ENCODE peak calls at places on chromosome 11, in seven cellular contexts. N, P, B, R, A, Z and X are unnamed samples. For H3K4me1, the result is how much of the 10 kb centered on the place peaks cover.

GRCh38 chr11:126452256-126452655 is 96.8 kb downstream of the ST3GAL4 start:
- DNase-seq in N (no peak), P (no peak), B (no peak), R (no peak), A (no peak), Z (no peak), X (no peak)

GRCh38 chr11:26478710-26479109 is 93.4 kb downstream of the MUC15 start:
- DNase-seq in N (no peak), P (no peak), B (no peak), R (no peak), A (no peak), Z (no peak), X (no peak)

GRCh38 chr11:61198391-61198790 is 4.9 kb upstream of the PGA3 start:
- DNase-seq in N (no peak), P (no peak), B (no peak), R (no peak), A (no peak), Z (no peak), X (no peak)

GRCh38 chr11:122202161-122202950 is 86.3 kb upstream of the BLID start:
- DNase-seq in N (no peak), P (peak), B (no peak), R (peak), A (no peak), Z (no peak), X (no peak)

GRCh38 chr11:79362821-79363220 is 78.0 kb downstream of the TENM4 start:
- DNase-seq in N (no peak), P (no peak), B (no peak), R (peak), A (no peak), Z (no peak), X (no peak)

GRCh38 chr11:3995307-3995706 is 99.3 kb upstream of the RRM1 start:
- DNase-seq in N (no peak), P (no peak), B (no peak), R (no peak), A (no peak), Z (no peak), X (no peak)

GRCh38 chr11:107916671-107917241 is 11.5 kb upstream of the RAB39A start:
- DNase-seq in N (no peak), P (peak), B (no peak), R (peak), A (peak), Z (no peak), X (no peak)

GRCh38 chr11:111737877-111738205 is 28.3 kb downstream of the PPP2R1B start:
- DNase-seq in N (no peak), P (no peak), B (no peak), R (no peak), A (no peak), Z (no peak), X (no peak)

GRCh38 chr11:78391424-78391823 is 26.2 kb downstream of the GAB2 start:
- DNase-seq in N (no peak), P (no peak), B (no peak), R (no peak), A (no peak), Z (no peak), X (no peak)

GRCh38 chr11:34427171-34427805 is 11.4 kb upstream of the CAT start:
- DNase-seq in N (no peak), P (no peak), B (no peak), R (peak), A (no peak), Z (no peak), X (no peak)

GRCh38 chr11:69156673-69157155 is 979 bp downstream of the SMIM38 start:
- DNase-seq in N (no peak), P (peak), B (peak), R (no peak), A (no peak), Z (no peak), X (no peak)

GRCh38 chr11:82978422-82979099 is 77.0 kb downstream of the DDIAS start:
- DNase-seq in N (no peak), P (no peak), B (no peak), R (peak), A (no peak), Z (no peak), X (no peak)

GRCh38 chr11:102924851-102925380 is 30.6 kb downstream of the MMP13 start:
- DNase-seq in N (no peak), P (no peak), B (no peak), R (peak), A (no peak), Z (no peak), X (no peak)

GRCh38 chr11:17573526-17573925 is 26.5 kb downstream of the OTOG start:
- DNase-seq in N (no peak), P (no peak), B (no peak), R (no peak), A (no peak), Z (no peak), X (no peak)

GRCh38 chr11:22031791-22032190 is 161.1 kb upstream of the ANO5 start:
- DNase-seq in N (no peak), P (no peak), B (no peak), R (no peak), A (no peak), Z (no peak), X (no peak)

GRCh38 chr11:75667268-75667830 is 1.5 kb downstream of the MAP6 start:
- DNase-seq in N (no peak), P (no peak), B (peak), R (peak), A (no peak), Z (no peak), X (no peak)

GRCh38 chr11:61742391-61742790 is 10.0 kb upstream of the MYRF start:
- DNase-seq in N (peak), P (no peak), B (peak), R (peak), A (no peak), Z (no peak), X (no peak)

GRCh38 chr11:111707039-111707690 is 59.0 kb downstream of the PPP2R1B start:
- DNase-seq in N (peak), P (no peak), B (no peak), R (peak), A (no peak), Z (no peak), X (no peak)

GRCh38 chr11:66159585-66159984 is 89.5 kb downstream of the PACS1 start:
- DNase-seq in N (no peak), P (no peak), B (no peak), R (no peak), A (no peak), Z (no peak), X (no peak)

GRCh38 chr11:11243790-11244469 is 109.1 kb downstream of the CSNK2A3 start:
- DNase-seq in N (no peak), P (peak), B (no peak), R (no peak), A (peak), Z (no peak), X (no peak)

GRCh38 chr11:103326070-103326794 is 217.0 kb downstream of the DYNC2H1 start:
- DNase-seq in N (peak), P (peak), B (no peak), R (peak), A (peak), Z (peak), X (no peak)

GRCh38 chr11:45848654-45849081 is 1.4 kb downstream of the CRY2 start:
- DNase-seq in N (no peak), P (no peak), B (no peak), R (peak), A (no peak), Z (no peak), X (no peak)

GRCh38 chr11:10899542-10899830 is 41.6 kb upstream of the ZBED5 start:
- DNase-seq in N (no peak), P (peak), B (peak), R (no peak), A (no peak), Z (no peak), X (no peak)

GRCh38 chr11:44950036-44950624 is 553 bp downstream of the TP53I11 start:
- DNase-seq in N (peak), P (peak), B (peak), R (no peak), A (peak), Z (no peak), X (no peak)

GRCh38 chr11:31240340-31240904 is 129.1 kb downstream of the DCDC1 start:
- DNase-seq in N (peak), P (no peak), B (no peak), R (peak), A (no peak), Z (no peak), X (no peak)

GRCh38 chr11:61357894-61358239 is 3.8 kb downstream of the CYB561A3 start:
- DNase-seq in N (no peak), P (no peak), B (no peak), R (no peak), A (no peak), Z (no peak), X (no peak)

GRCh38 chr11:29271616-29272015 is 745.2 kb downstream of the KCNA4 start:
- DNase-seq in N (no peak), P (no peak), B (no peak), R (no peak), A (no peak), Z (no peak), X (no peak)

GRCh38 chr11:27234961-27235360 is 128.1 kb downstream of the CCDC34 start:
- DNase-seq in N (no peak), P (no peak), B (no peak), R (no peak), A (no peak), Z (no peak), X (no peak)

GRCh38 chr11:95108671-95109551 is 19.3 kb downstream of the ENDOD1 start:
- DNase-seq in N (no peak), P (no peak), B (no peak), R (no peak), A (no peak), Z (no peak), X (no peak)
- H3K4me1 ChIP-seq in N (half or more), P (under half), B (under half), R (under half), A (under half), Z (under half), X (half or more)

GRCh38 chr11:6022954-6023353 is 7.6 kb downstream of the OR56A1 start:
- DNase-seq in N (peak), P (no peak), B (no peak), R (peak), A (no peak), Z (no peak), X (no peak)
- TF ChIP-seq CTCF in N (peak), P (peak), B (peak), R (peak), A (peak), Z (peak), X (no peak)

DNA sequence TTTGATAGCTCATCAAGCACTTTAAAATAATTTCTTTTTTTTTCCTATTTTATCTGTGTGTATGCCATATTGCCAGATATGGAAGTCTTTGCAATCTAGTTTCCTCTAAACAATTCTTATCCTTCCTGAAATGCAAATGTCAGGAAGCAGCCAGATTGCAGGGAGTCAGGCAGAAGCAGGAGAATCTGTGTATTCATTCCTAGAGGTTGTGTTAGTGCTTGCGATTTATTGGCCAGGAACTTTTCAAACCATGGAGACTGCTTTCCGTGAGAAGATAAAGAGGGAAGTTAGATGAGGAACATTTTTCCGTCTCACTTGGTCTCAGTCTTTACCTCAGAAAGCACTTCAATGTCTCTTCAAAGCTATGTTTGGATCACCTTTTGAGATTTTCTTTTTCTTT is 91.9 kb downstream of the GRAMD1B start:
- DNase-seq in N (no peak), P (no peak), B (no peak), R (no peak), A (no peak), Z (no peak), X (no peak)
- H3K4me1 ChIP-seq in N (under half), P (under half), B (under half), R (under half), A (under half), Z (under half), X (under half)

GRCh38 chr11:116613201-116613910 is 159.4 kb downstream of the BUD13 start:
- DNase-seq in N (no peak), P (no peak), B (no peak), R (no peak), A (no peak), Z (no peak), X (no peak)

GRCh38 chr11:116614306-116615210 is 158.2 kb downstream of the BUD13 start:
- DNase-seq in N (no peak), P (no peak), B (no peak), R (no peak), A (no peak), Z (no peak), X (no peak)

GRCh38 chr11:116611998-116612620 is 160.7 kb downstream of the BUD13 start:
- DNase-seq in N (no peak), P (no peak), B (no peak), R (no peak), A (no peak), Z (no peak), X (no peak)

GRCh38 chr11:116618461-116618860 is 154.3 kb downstream of the BUD13 start:
- DNase-seq in N (no peak), P (no peak), B (no peak), R (no peak), A (no peak), Z (no peak), X (no peak)

DNA sequence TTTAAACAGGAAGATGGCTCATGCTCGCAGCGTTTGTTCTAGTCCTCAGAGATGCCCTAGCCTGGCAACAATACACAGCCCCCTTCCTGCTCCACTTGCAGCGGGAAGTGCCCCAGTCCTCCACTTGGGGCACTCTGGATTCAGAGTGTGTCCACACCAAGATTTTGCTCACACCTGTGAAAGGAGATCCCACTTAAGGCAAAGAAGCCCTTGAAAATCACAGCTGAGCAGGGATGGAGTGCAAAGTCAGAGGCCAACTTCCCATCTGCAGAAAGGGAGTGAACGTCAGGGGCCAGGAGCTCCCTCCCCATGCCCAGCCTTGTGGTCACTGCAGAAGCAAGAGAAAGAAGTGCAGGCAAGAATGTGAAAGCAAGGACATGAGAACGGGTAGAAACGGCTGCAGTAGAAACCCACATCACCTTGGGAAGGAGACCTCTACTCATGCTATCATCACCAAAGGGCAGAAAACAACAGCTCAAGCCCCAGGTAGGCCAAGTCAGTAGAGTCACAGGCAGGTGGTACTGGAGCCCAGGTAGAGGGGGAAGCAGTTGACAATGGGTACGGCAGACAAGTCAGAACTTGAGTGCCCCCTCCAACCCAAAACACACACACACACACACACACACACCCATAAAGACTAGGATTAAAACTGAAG is 157.4 kb downstream of the BUD13 start:
- DNase-seq in N (no peak), P (no peak), B (no peak), R (no peak), A (no peak), Z (no peak), X (no peak)
- TF ChIP-seq CTCF in N (no peak), P (no peak), B (no peak), R (peak), A (no peak), Z (peak), X (no peak)